ENCODE peak calls at places on chromosomes 11 and 22, in four cellular contexts. One of them, this sample, is unnamed.
A peak's percentile ranks its signal among the peaks of the same experiment; 100 is the strongest.

GRCh38 chr11:6719588-6719987 is 36.4 kb upstream of the MRPL17 start:
- DNase-seq in omental fat pad: no peak
- DNase-seq in psoas muscle: no peak
- DNase-seq in GM12864: no peak
- DNase-seq in this sample: no peak

GRCh38 chr11:14336507-14337503 is 22.2 kb downstream of the RRAS2 start:
- DNase-seq in omental fat pad: no peak
- DNase-seq in psoas muscle: no peak
- DNase-seq in GM12864: no peak
- DNase-seq in this sample: no peak

GRCh38 chr11:112096194-112096593 is 9.5 kb downstream of the SDHD start:
- DNase-seq in omental fat pad: no peak
- DNase-seq in psoas muscle: no peak
- DNase-seq in GM12864: no peak
- DNase-seq in this sample: no peak

GRCh38 chr22:47705350-47705749 is 942.9 kb downstream of the TBC1D22A start:
- DNase-seq in omental fat pad: no peak
- DNase-seq in psoas muscle: no peak
- DNase-seq in GM12864: no peak
- DNase-seq in this sample: no peak

GRCh38 chr11:128790200-128790599 is 76.9 kb downstream of the KCNJ1 start:
- DNase-seq in omental fat pad: no peak
- DNase-seq in psoas muscle: no peak
- DNase-seq in GM12864: no peak
- DNase-seq in this sample: no peak

GRCh38 chr11:111941963-111942362 is 4.8 kb downstream of the DIXDC1 start:
- DNase-seq in omental fat pad: no peak
- DNase-seq in psoas muscle: peak; percentile 80
- DNase-seq in GM12864: no peak
- DNase-seq in this sample: no peak

GRCh38 chr22:50548046-50548912 is 2.6 kb downstream of the KLHDC7B start:
- DNase-seq in omental fat pad: no peak
- DNase-seq in psoas muscle: peak; percentile 59
- DNase-seq in GM12864: no peak
- DNase-seq in this sample: peak; percentile 56

GRCh38 chr11:130300567-130300966 is 14.2 kb downstream of the ZBTB44 start:
- DNase-seq in omental fat pad: no peak
- DNase-seq in psoas muscle: no peak
- DNase-seq in GM12864: no peak
- DNase-seq in this sample: no peak

GRCh38 chr11:2777396-2777795 is 77.6 kb upstream of the KCNQ1OT1 start:
- DNase-seq in omental fat pad: no peak
- DNase-seq in psoas muscle: peak; percentile 36
- DNase-seq in GM12864: no peak
- DNase-seq in this sample: no peak

GRCh38 chr22:29331658-29332300 is 16.3 kb upstream of the RASL10A start:
- DNase-seq in omental fat pad: no peak
- DNase-seq in psoas muscle: no peak
- DNase-seq in GM12864: no peak
- DNase-seq in this sample: no peak

GRCh38 chr11:71305041-71305440 is 52.7 kb upstream of the SHANK2 start:
- DNase-seq in omental fat pad: no peak
- DNase-seq in psoas muscle: no peak
- DNase-seq in GM12864: no peak
- DNase-seq in this sample: no peak

GRCh38 chr11:111788051-111788450 is 21.9 kb upstream of the PPP2R1B start:
- DNase-seq in omental fat pad: no peak
- DNase-seq in psoas muscle: peak; percentile 72
- DNase-seq in GM12864: no peak
- DNase-seq in this sample: no peak

GRCh38 chr22:44859641-44860040 is 107.3 kb downstream of the ARHGAP8 start:
- DNase-seq in omental fat pad: no peak
- DNase-seq in psoas muscle: no peak
- DNase-seq in GM12864: no peak
- DNase-seq in this sample: no peak

GRCh38 chr11:17519486-17519885 is 24.7 kb downstream of the USH1C start:
- DNase-seq in omental fat pad: no peak
- DNase-seq in psoas muscle: no peak
- DNase-seq in GM12864: no peak
- DNase-seq in this sample: no peak

GRCh38 chr11:65894034-65894591 is 3.6 kb downstream of the CCDC85B start:
- DNase-seq in omental fat pad: no peak
- DNase-seq in psoas muscle: no peak
- DNase-seq in GM12864: no peak
- DNase-seq in this sample: no peak

GRCh38 chr22:28670691-28671261 is 8.9 kb downstream of the TTC28 start:
- DNase-seq in omental fat pad: no peak
- DNase-seq in psoas muscle: no peak
- DNase-seq in GM12864: no peak
- DNase-seq in this sample: no peak

GRCh38 chr11:38100836-38101235 is 1502.8 kb upstream of the RAG2 start:
- DNase-seq in omental fat pad: no peak
- DNase-seq in psoas muscle: no peak
- DNase-seq in GM12864: no peak
- DNase-seq in this sample: no peak

GRCh38 chr11:90593099-90593498 is 370.2 kb upstream of the CHORDC1 start:
- DNase-seq in omental fat pad: no peak
- DNase-seq in psoas muscle: no peak
- DNase-seq in GM12864: no peak
- DNase-seq in this sample: no peak

GRCh38 chr22:46010177-46010867 is 33.4 kb upstream of the WNT7B start:
- DNase-seq in omental fat pad: no peak
- DNase-seq in psoas muscle: no peak
- DNase-seq in GM12864: no peak
- DNase-seq in this sample: no peak

GRCh38 chr11:62501432-62501891 is 45.1 kb downstream of the AHNAK start:
- DNase-seq in omental fat pad: no peak
- DNase-seq in psoas muscle: peak; percentile 68
- DNase-seq in GM12864: no peak
- DNase-seq in this sample: no peak

GRCh38 chr22:17087176-17088131 is 2.7 kb downstream of the IL17RA start:
- DNase-seq in omental fat pad: no peak
- DNase-seq in psoas muscle: no peak
- DNase-seq in GM12864: peak; percentile 44
- DNase-seq in this sample: peak; percentile 36

GRCh38 chr11:95791385-95792033 is 1.2 kb downstream of the CEP57 start:
- DNase-seq in omental fat pad: no peak
- DNase-seq in psoas muscle: no peak
- DNase-seq in GM12864: no peak
- DNase-seq in this sample: no peak

GRCh38 chr11:70099578-70100282 is 21.6 kb downstream of the ANO1 start:
- DNase-seq in omental fat pad: no peak
- DNase-seq in psoas muscle: peak; percentile 45
- DNase-seq in GM12864: no peak
- DNase-seq in this sample: no peak

DNA sequence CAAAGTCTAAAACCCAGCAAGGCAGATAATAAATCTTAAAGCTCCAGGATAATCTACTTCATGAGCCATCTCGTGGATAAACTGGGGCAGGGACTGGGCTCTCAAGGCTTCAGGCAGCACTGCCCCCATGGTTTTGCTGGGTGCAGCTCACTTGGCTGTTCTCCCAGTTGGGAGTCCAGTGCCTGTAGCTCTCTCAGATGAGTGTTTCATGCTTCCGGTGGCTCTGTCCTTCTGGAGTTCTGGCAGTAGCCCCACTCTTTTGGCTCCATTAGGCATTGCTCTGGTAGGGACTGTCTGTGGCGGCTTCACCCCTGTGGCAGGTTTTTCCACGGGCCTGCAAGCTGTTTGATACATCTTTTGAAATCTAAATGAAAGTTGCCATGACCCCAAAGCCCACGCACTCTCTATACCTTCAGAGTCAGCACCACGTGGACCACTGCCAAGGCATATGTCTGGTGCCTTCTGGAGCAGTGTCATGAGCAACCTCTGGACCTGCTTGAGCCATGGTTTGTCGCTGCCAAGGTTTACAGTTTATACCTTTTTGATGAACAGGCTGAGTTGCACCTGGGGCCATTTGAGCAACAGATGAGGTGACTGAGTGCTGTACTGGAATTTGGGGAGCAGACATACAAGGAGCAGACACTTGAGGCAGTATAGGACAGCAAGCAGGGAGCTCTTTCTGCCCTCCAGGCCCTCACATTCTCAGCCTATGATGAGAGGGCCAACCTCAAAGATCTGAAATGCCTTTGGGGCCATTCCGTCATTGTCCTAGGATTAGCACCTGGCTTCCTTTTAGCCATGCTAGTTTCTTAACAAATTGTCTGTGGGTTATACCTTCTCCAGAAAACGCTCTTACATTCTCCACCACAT is 48.6 kb downstream of the MTNR1B start:
- DNase-seq in omental fat pad: no peak
- DNase-seq in psoas muscle: no peak
- DNase-seq in GM12864: no peak
- DNase-seq in this sample: no peak
- TF ChIP-seq CTCF in omental fat pad: no peak
- TF ChIP-seq CTCF in psoas muscle: no peak
- TF ChIP-seq CTCF in GM12864: no peak
- TF ChIP-seq CTCF in this sample: no peak

DNA sequence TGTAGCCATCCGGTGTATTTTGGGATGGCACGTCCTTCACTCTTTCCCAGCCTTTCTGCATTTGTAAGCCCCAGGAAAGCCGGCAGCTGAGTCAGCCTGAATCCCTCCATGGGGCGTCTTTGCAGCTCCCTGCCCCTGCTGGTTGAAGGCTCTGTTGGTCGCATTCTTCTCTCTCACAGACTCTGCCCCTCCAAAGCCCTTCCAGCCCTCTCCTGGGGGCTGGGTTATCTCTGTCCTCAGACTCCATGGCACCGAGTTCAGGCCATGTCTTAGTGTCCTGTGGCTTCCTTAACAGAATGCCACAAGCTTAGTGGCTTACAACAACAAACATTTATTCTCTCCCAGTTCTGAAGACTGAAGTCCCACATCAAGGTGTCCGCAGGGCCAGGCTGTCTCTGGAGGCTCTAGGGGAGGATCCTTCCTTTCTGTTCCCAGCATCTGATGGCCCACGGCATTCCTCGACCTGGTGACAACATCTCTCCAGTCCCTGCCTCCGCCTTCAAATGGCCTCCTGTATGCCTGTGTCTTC is 62.2 kb downstream of the BCR start:
- DNase-seq in omental fat pad: no peak
- DNase-seq in psoas muscle: peak; percentile 34
- DNase-seq in GM12864: no peak
- DNase-seq in this sample: no peak
- TF ChIP-seq CTCF in omental fat pad: no peak
- TF ChIP-seq CTCF in psoas muscle: no peak
- TF ChIP-seq CTCF in GM12864: no peak
- TF ChIP-seq CTCF in this sample: no peak

DNA sequence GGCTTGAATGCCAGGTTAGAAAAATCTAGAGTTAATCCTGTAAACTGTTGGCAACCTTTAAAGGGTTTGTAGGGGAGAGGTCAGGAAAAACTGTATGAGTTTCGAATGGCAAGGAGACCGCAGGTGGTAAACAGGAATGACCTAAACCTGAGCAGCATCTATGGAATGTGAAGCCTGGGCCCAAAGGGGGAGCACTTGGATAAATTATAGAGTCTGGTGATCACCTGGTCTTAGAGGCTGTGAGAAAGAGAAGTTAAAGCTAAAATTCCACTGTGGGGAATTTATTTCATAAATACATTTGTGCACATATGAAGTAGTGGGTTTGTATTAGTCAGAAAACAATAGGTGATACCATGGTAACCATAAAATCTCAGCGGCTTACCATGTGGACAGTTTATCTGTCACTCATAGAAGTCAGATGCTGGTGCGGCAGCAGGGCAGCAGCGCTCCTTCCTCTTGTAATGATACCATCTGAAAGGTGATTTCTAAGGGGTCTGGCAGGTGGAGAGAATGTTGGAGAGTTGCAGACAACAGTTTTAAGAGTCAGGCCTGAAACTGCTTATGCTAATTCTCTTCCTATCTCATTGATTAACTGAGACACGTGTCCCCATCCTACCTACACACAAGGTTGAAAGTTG is 1104.4 kb upstream of the CCDC90B start:
- DNase-seq in omental fat pad: no peak
- DNase-seq in psoas muscle: no peak
- DNase-seq in GM12864: no peak
- DNase-seq in this sample: no peak
- TF ChIP-seq CTCF in omental fat pad: no peak
- TF ChIP-seq CTCF in psoas muscle: no peak
- TF ChIP-seq CTCF in GM12864: no peak
- TF ChIP-seq CTCF in this sample: no peak

GRCh38 chr11:124327775-124328174 is 7.8 kb upstream of the OR8D2 start:
- DNase-seq in omental fat pad: no peak
- DNase-seq in psoas muscle: no peak
- DNase-seq in GM12864: no peak
- DNase-seq in this sample: no peak

GRCh38 chr11:124331873-124332272 is 11.9 kb upstream of the OR8D2 start:
- DNase-seq in omental fat pad: no peak
- DNase-seq in psoas muscle: no peak
- DNase-seq in GM12864: no peak
- DNase-seq in this sample: no peak

GRCh38 chr11:124329787-124330478 is 9.9 kb upstream of the OR8D2 start:
- DNase-seq in omental fat pad: no peak
- DNase-seq in psoas muscle: no peak
- DNase-seq in GM12864: peak; percentile 18
- DNase-seq in this sample: no peak
- TF ChIP-seq CTCF in omental fat pad: no peak
- TF ChIP-seq CTCF in psoas muscle: no peak
- TF ChIP-seq CTCF in GM12864: no peak
- TF ChIP-seq CTCF in this sample: no peak

DNA sequence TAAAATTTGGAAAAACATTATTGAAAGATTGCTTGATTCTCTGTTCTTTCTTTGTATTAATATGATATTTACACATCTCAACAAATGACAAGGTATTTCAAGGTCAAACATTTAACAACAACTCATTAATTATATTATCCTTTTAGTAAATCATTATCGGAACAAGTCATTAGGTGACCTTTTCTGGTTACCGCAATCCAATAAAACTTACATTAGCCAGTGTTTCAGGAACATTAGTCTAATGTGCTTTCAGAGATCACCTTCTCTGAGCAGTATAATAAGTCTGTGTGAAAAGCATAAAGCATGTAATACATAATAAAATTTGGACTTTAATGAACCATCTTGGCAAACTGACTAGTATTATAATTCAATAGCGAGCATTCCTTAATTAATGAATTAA is 1466.4 kb downstream of the FAM181B start:
- DNase-seq in omental fat pad: no peak
- DNase-seq in psoas muscle: no peak
- DNase-seq in GM12864: no peak
- DNase-seq in this sample: no peak
- TF ChIP-seq CTCF in omental fat pad: no peak
- TF ChIP-seq CTCF in psoas muscle: no peak
- TF ChIP-seq CTCF in GM12864: no peak
- TF ChIP-seq CTCF in this sample: no peak

This sample was measured in natural killer cell.